ENCODE peak calls at places on chromosome 1, in eight cellular contexts. J is HTR-8/SVneo; U is hypothalamus; X is fibroblast of lung; S is H54; C is activated CD4-positive, alpha-beta memory T cell treated with anti-CD3 and anti-CD28 coated beads for 36 hours; Z is heart right ventricle; R is posterior cingulate gyrus. F is an unnamed sample.
A peak's percentile ranks its signal among the peaks of the same experiment; 100 is the strongest.

GRCh38 chr1:191206808-191207207 is 729.1 kb upstream of the BRINP3 start:
- DNase-seq in X (peak; percentile 31), J (no peak), S (peak; percentile 3), C (no peak), R (no peak), U (no peak), Z (no peak), F (no peak)

GRCh38 chr1:206143537-206144155 is 26.5 kb upstream of the AVPR1B start:
- DNase-seq in C (no peak), U (no peak), S (no peak), Z (no peak), X (no peak), J (no peak), R (no peak), F (no peak)

GRCh38 chr1:109523706-109524105 is 14.2 kb upstream of the AMIGO1 start:
- DNase-seq in Z (no peak), C (no peak), U (no peak), S (no peak), J (no peak), X (no peak), R (no peak), F (no peak)

GRCh38 chr1:223774133-223774811 is 61.9 kb downstream of the CAPN2 start:
- DNase-seq in S (no peak), J (no peak), X (no peak), C (no peak), Z (no peak), U (no peak), R (no peak), F (no peak)

GRCh38 chr1:89953072-89953626 is 41.8 kb upstream of the ZNF326 start:
- DNase-seq in J (peak; percentile 44), S (no peak), Z (no peak), U (no peak), C (peak; percentile 61), X (peak; percentile 77), R (no peak), F (no peak)

GRCh38 chr1:27157194-27157593 is 2.3 kb upstream of the SLC9A1 start:
- DNase-seq in R (no peak), U (no peak), Z (no peak), X (no peak), S (no peak), C (no peak), J (no peak), F (no peak)

GRCh38 chr1:8671313-8671917 is 146.0 kb downstream of the RERE start:
- DNase-seq in Z (no peak), X (peak; percentile 88), R (no peak), C (no peak), J (no peak), U (no peak), S (no peak), F (no peak)

GRCh38 chr1:1356166-1356795 is 2.1 kb downstream of the MXRA8 start:
- DNase-seq in J (no peak), Z (no peak), C (no peak), X (no peak), U (no peak), S (no peak), R (no peak), F (no peak)

GRCh38 chr1:30798954-30799491 is 41.4 kb upstream of the LAPTM5 start:
- DNase-seq in J (no peak), Z (no peak), R (no peak), S (no peak), U (no peak), X (no peak), C (no peak), F (no peak)

GRCh38 chr1:222813866-222814535 is 838 bp upstream of the DISP1 start:
- DNase-seq in C (no peak), U (no peak), S (no peak), Z (no peak), R (no peak), X (peak; percentile 22), J (no peak), F (peak; percentile 32)

GRCh38 chr1:35454616-35455015 is 102.6 kb downstream of the KIAA0319L start:
- DNase-seq in Z (no peak), R (no peak), S (no peak), X (peak; percentile 82), J (no peak), U (no peak), C (no peak), F (no peak)

GRCh38 chr1:119909890-119910596 is 13.7 kb upstream of the ADAM30 start:
- DNase-seq in C (no peak), S (no peak), Z (no peak), U (no peak), R (no peak), X (no peak), J (no peak), F (no peak)

GRCh38 chr1:61922950-61923480 is 180.7 kb downstream of the PATJ start:
- DNase-seq in U (no peak), C (no peak), Z (no peak), S (no peak), X (no peak), J (no peak), R (no peak), F (no peak)

GRCh38 chr1:115041654-115042053 is 12.0 kb downstream of the TSHB start:
- DNase-seq in J (no peak), S (no peak), Z (no peak), C (no peak), X (no peak), U (no peak), R (no peak), F (no peak)

GRCh38 chr1:173400387-173400995 is 76.6 kb upstream of the PRDX6 start:
- DNase-seq in R (no peak), X (no peak), Z (no peak), S (no peak), C (no peak), J (no peak), U (no peak), F (no peak)

GRCh38 chr1:67535474-67535873 is 105.3 kb upstream of the SERBP1 start:
- DNase-seq in Z (peak; percentile 73), C (peak; percentile 79), J (peak; percentile 74), U (no peak), S (peak; percentile 52), R (peak; percentile 75), X (peak; percentile 88), F (peak; percentile 12)

GRCh38 chr1:147717051-147717705 is 43.2 kb downstream of the GJA5 start:
- DNase-seq in J (no peak), C (peak; percentile 29), U (no peak), S (no peak), R (no peak), Z (no peak), X (no peak), F (no peak)

GRCh38 chr1:17097125-17097524 is 22.1 kb downstream of the PADI2 start:
- DNase-seq in X (no peak), U (no peak), J (no peak), S (no peak), R (no peak), Z (no peak), C (no peak), F (no peak)

GRCh38 chr1:46246548-46247432 is 773 bp upstream of the RAD54L start:
- DNase-seq in R (no peak), U (no peak), Z (peak; percentile 45), J (peak; percentile 92), S (peak; percentile 94), C (peak; percentile 82), X (no peak), F (no peak)

GRCh38 chr1:19169642-19170041 is 40.4 kb downstream of the UBR4 start:
- DNase-seq in S (no peak), R (no peak), U (no peak), J (no peak), C (no peak), X (peak; percentile 42), Z (no peak), F (no peak)

GRCh38 chr1:67005068-67005467 is 48.9 kb downstream of the SLC35D1 start:
- DNase-seq in U (no peak), Z (peak; percentile 29), J (no peak), R (no peak), X (no peak), C (no peak), S (no peak), F (no peak)

GRCh38 chr1:93751391-93752250 is 70.0 kb upstream of the BCAR3 start:
- DNase-seq in J (no peak), S (no peak), C (no peak), U (no peak), R (peak; percentile 52), Z (peak; percentile 68), X (no peak), F (no peak)

GRCh38 chr1:60924964-60925798 is 157.2 kb upstream of the NFIA start:
- DNase-seq in J (no peak), S (no peak), Z (no peak), C (no peak), X (no peak), U (no peak), R (no peak), F (no peak)

GRCh38 chr1:201895913-201896807 is 7.5 kb downstream of the SHISA4 start:
- DNase-seq in S (peak; percentile 89), Z (peak; percentile 91), J (peak; percentile 94), X (peak; percentile 92), C (peak; percentile 92), R (peak; percentile 81), U (no peak), F (peak; percentile 75)

GRCh38 chr1:5479876-5480275 is 512.3 kb downstream of the NPHP4 start:
- DNase-seq in C (no peak), R (peak; percentile 47), X (no peak), Z (no peak), U (no peak), J (no peak), S (no peak), F (no peak)

GRCh38 chr1:84842748-84843231 is 50.2 kb downstream of the LPAR3 start:
- DNase-seq in Z (no peak), X (peak; percentile 15), U (no peak), R (no peak), C (no peak), S (no peak), J (no peak), F (no peak)

GRCh38 chr1:176208034-176208433 is 948 bp upstream of the COP1 start:
- DNase-seq in J (no peak), R (no peak), U (no peak), S (no peak), Z (no peak), C (no peak), X (no peak), F (no peak)

GRCh38 chr1:227880342-227880924 is 65.0 kb downstream of the PRSS38 start:
- DNase-seq in C (no peak), U (no peak), X (no peak), R (no peak), Z (no peak), J (no peak), S (no peak), F (no peak)

GRCh38 chr1:117570988-117571409 is 34.8 kb upstream of the TENT5C start:
- DNase-seq in S (no peak), U (no peak), Z (no peak), X (no peak), J (no peak), C (no peak), R (no peak), F (no peak)

GRCh38 chr1:116389705-116390104 is 16.7 kb downstream of the ATP1A1 start:
- DNase-seq in C (no peak), J (no peak), R (no peak), Z (no peak), S (no peak), U (no peak), X (no peak), F (no peak)